ENCODE peak calls at places on chromosomes 5 and 9, in ten cellular contexts. K is vagina; U is Peyer's patch; Q is endothelial cell of umbilical vein; N is CD8-positive, alpha-beta T cell; F is CD4-positive, CD25-positive, alpha-beta regulatory T cell; Y is breast epithelium; W is effector memory CD4-positive, alpha-beta T cell; L is aorta; T is small intestine. J is an unnamed sample. For H3K4me1 and H3K36me3, the result is how much of the 10 kb centered on the place peaks cover.

GRCh38 chr5:77590347-77590746 is 48.2 kb downstream of the OTP start:
- DNase-seq in K (no peak), U (no peak), Q (no peak), N (no peak), F (no peak), Y (no peak), W (no peak), L (no peak), T (no peak), J (no peak)

GRCh38 chr5:3121813-3122212 is 370.3 kb upstream of the IRX2 start:
- DNase-seq in K (no peak), U (no peak), Q (no peak), N (no peak), F (no peak), Y (no peak), W (no peak), L (no peak), T (no peak), J (no peak)

GRCh38 chr5:109409061-109409843 is 522 bp downstream of the PJA2 start:
- DNase-seq in K (peak), U (peak), Q (peak), N (peak), F (peak), Y (peak), W (peak), L (peak), T (peak), J (peak)

GRCh38 chr9:113179839-113180238 is 29.0 kb downstream of the SLC31A2 start:
- DNase-seq in K (no peak), U (no peak), Q (no peak), N (no peak), F (no peak), Y (no peak), W (no peak), L (no peak), T (peak), J (no peak)

GRCh38 chr5:39231705-39232525 is 12.6 kb upstream of the FYB1 start:
- DNase-seq in K (no peak), U (no peak), Q (peak), N (no peak), F (no peak), Y (no peak), W (no peak), L (no peak), T (no peak), J (peak)

GRCh38 chr9:137174722-137175293 is 3.0 kb upstream of the TMEM210 start:
- DNase-seq in K (no peak), U (no peak), Q (no peak), N (no peak), F (no peak), Y (no peak), W (no peak), L (no peak), T (no peak), J (no peak)

GRCh38 chr9:21233258-21233657 is 5.2 kb upstream of the IFNA17 start:
- DNase-seq in K (no peak), U (no peak), Q (no peak), N (no peak), F (no peak), Y (no peak), W (no peak), L (no peak), T (no peak), J (no peak)

GRCh38 chr5:92391-93220 is 638 bp downstream of the PLEKHG4B start:
- DNase-seq in K (no peak), U (no peak), Q (no peak), N (no peak), F (no peak), Y (no peak), W (no peak), L (no peak), T (no peak), J (no peak)

GRCh38 chr5:107674655-107675054 is 3.9 kb upstream of the EFNA5 start:
- DNase-seq in K (no peak), U (no peak), Q (no peak), N (no peak), F (no peak), Y (no peak), W (no peak), L (no peak), T (no peak), J (no peak)

GRCh38 chr5:109487753-109488420 is 78.1 kb upstream of the PJA2 start:
- DNase-seq in K (no peak), U (no peak), Q (no peak), N (no peak), F (no peak), Y (no peak), W (no peak), L (no peak), T (no peak), J (no peak)

GRCh38 chr5:143188692-143189091 is 214.8 kb downstream of the NR3C1 start:
- DNase-seq in K (no peak), U (no peak), Q (no peak), N (no peak), F (no peak), Y (no peak), W (no peak), L (no peak), T (no peak), J (no peak)

GRCh38 chr9:100408541-100409175 is 18.3 kb upstream of the MSANTD3 start:
- DNase-seq in K (no peak), U (no peak), Q (no peak), N (no peak), F (no peak), Y (no peak), W (no peak), L (no peak), T (no peak), J (no peak)

GRCh38 chr9:69062195-69062594 is 26.6 kb downstream of the FXN start:
- DNase-seq in K (no peak), U (no peak), Q (no peak), N (no peak), F (no peak), Y (no peak), W (no peak), L (no peak), T (no peak), J (no peak)

GRCh38 chr5:136285501-136285900 is 79.8 kb downstream of the TRPC7 start:
- DNase-seq in K (no peak), U (no peak), Q (no peak), N (no peak), F (no peak), Y (no peak), W (no peak), L (no peak), T (no peak), J (peak)

GRCh38 chr9:81669011-81669739 is 20.2 kb downstream of the TLE1 start:
- DNase-seq in K (no peak), U (peak), Q (no peak), N (no peak), F (no peak), Y (no peak), W (no peak), L (no peak), T (peak), J (no peak)

GRCh38 chr5:150044334-150044681 is 42.0 kb downstream of the CSF1R start:
- DNase-seq in K (peak), U (no peak), Q (peak), N (no peak), F (no peak), Y (no peak), W (no peak), L (no peak), T (no peak), J (peak)

GRCh38 chr9:33133186-33133585 is 34.0 kb downstream of the B4GALT1 start:
- DNase-seq in K (no peak), U (no peak), Q (no peak), N (no peak), F (no peak), Y (no peak), W (no peak), L (no peak), T (no peak), J (no peak)

GRCh38 chr5:143635146-143635752 is 176.7 kb upstream of the HMHB1 start:
- DNase-seq in K (no peak), U (no peak), Q (no peak), N (no peak), F (no peak), Y (no peak), W (no peak), L (no peak), T (no peak), J (peak)

GRCh38 chr5:132272341-132273210 is 15.1 kb downstream of the PDLIM4 start:
- DNase-seq in K (peak), U (peak), Q (peak), N (peak), F (peak), Y (no peak), W (peak), L (peak), T (peak), J (peak)

GRCh38 chr5:14665949-14666741 is 1.6 kb downstream of the OTULIN start:
- DNase-seq in K (no peak), U (peak), Q (peak), N (peak), F (peak), Y (no peak), W (peak), L (no peak), T (peak), J (no peak)

GRCh38 chr5:158908690-158909325 is 190.9 kb downstream of the EBF1 start:
- DNase-seq in K (no peak), U (no peak), Q (no peak), N (no peak), F (no peak), Y (no peak), W (no peak), L (no peak), T (no peak), J (no peak)

GRCh38 chr9:135075234-135076142 is 12.0 kb upstream of the OLFM1 start:
- DNase-seq in K (no peak), U (no peak), Q (no peak), N (no peak), F (no peak), Y (peak), W (no peak), L (peak), T (no peak), J (peak)

GRCh38 chr5:145800181-145800580 is 35.0 kb downstream of the PRELID2 start:
- DNase-seq in K (no peak), U (no peak), Q (peak), N (no peak), F (no peak), Y (no peak), W (no peak), L (no peak), T (no peak), J (no peak)

GRCh38 chr5:177399903-177400868 is at the start of gene PFN3:
- DNase-seq in K (no peak), U (no peak), Q (no peak), N (no peak), F (no peak), Y (no peak), W (no peak), L (no peak), T (peak), J (peak)

GRCh38 chr9:14713187-14713799 is 9.2 kb downstream of the CER1 start:
- DNase-seq in K (no peak), U (no peak), Q (no peak), N (no peak), F (no peak), Y (no peak), W (no peak), L (no peak), T (no peak), J (no peak)

GRCh38 chr5:108747111-108748009 is at the start of gene FER:
- DNase-seq in K (no peak), U (no peak), Q (peak), N (peak), F (peak), Y (no peak), W (peak), L (no peak), T (peak), J (peak)

GRCh38 chr9:22088372-22089063 is 79.4 kb upstream of the CDKN2B start:
- DNase-seq in K (no peak), U (no peak), Q (no peak), N (no peak), F (no peak), Y (no peak), W (no peak), L (no peak), T (peak), J (no peak)

GRCh38 chr5:7886849-7887460 is 18.0 kb downstream of the MTRR start:
- DNase-seq in K (no peak), U (no peak), Q (peak), N (no peak), F (peak), Y (no peak), W (no peak), L (no peak), T (peak), J (peak)

GRCh38 chr5:68026092-68026910 is 189.3 kb upstream of the PIK3R1 start:
- DNase-seq in K (no peak), U (no peak), Q (no peak), N (no peak), F (no peak), Y (no peak), W (no peak), L (no peak), T (no peak), J (no peak)

GRCh38 chr9:36328798-36329411 is 70.7 kb upstream of the GNE start:
- DNase-seq in K (no peak), U (peak), Q (peak), N (no peak), F (peak), Y (no peak), W (no peak), L (no peak), T (peak), J (peak)

GRCh38 chr5:115487750-115488149 is 56.8 kb downstream of the FEM1C start:
- DNase-seq in K (no peak), U (no peak), Q (no peak), N (no peak), F (no peak), Y (no peak), W (no peak), L (no peak), T (no peak), J (no peak)

DNA sequence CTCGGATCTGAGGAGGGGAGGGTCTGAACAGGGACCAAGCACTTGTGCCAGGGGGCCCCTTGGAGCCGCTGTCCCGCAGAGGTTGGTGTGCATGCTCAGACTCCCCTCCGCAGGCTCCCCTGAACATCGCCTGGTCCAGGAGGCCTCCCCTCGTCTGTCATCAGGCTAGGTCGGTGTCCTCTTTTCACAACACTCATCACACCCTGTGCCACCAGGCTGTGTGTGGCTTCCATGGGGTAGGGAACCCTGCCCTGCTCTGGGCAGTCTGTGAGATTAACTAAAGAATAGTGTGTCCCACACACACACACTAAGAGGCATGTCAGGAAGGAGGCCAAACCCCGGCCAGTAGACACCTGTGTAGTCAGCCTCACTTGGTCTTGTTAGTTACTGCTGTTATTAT is 119.3 kb downstream of the C5orf15 start:
- DNase-seq in K (no peak), U (no peak), Q (no peak), N (no peak), F (no peak), Y (no peak), W (no peak), L (no peak), T (no peak), J (no peak)
- H3K27ac ChIP-seq in K (no peak), U (no peak), Q (no peak), N (no peak), F (no peak), Y (no peak), W (no peak), L (no peak), T (no peak), J (no peak)

GRCh38 chr5:56337715-56338319 is 104.7 kb upstream of the ANKRD55 start:
- DNase-seq in K (no peak), U (no peak), Q (peak), N (no peak), F (no peak), Y (no peak), W (no peak), L (no peak), T (no peak), J (no peak)

GRCh38 chr5:56343988-56344387 is 110.9 kb upstream of the ANKRD55 start:
- DNase-seq in K (no peak), U (no peak), Q (no peak), N (no peak), F (no peak), Y (no peak), W (no peak), L (no peak), T (no peak), J (no peak)

GRCh38 chr5:56339732-56340131 is 106.6 kb upstream of the ANKRD55 start:
- DNase-seq in K (no peak), U (no peak), Q (no peak), N (no peak), F (no peak), Y (no peak), W (no peak), L (no peak), T (no peak), J (no peak)

GRCh38 chr5:56342612-56343011 is 109.5 kb upstream of the ANKRD55 start:
- DNase-seq in K (no peak), U (no peak), Q (peak), N (no peak), F (no peak), Y (no peak), W (no peak), L (no peak), T (no peak), J (no peak)

DNA sequence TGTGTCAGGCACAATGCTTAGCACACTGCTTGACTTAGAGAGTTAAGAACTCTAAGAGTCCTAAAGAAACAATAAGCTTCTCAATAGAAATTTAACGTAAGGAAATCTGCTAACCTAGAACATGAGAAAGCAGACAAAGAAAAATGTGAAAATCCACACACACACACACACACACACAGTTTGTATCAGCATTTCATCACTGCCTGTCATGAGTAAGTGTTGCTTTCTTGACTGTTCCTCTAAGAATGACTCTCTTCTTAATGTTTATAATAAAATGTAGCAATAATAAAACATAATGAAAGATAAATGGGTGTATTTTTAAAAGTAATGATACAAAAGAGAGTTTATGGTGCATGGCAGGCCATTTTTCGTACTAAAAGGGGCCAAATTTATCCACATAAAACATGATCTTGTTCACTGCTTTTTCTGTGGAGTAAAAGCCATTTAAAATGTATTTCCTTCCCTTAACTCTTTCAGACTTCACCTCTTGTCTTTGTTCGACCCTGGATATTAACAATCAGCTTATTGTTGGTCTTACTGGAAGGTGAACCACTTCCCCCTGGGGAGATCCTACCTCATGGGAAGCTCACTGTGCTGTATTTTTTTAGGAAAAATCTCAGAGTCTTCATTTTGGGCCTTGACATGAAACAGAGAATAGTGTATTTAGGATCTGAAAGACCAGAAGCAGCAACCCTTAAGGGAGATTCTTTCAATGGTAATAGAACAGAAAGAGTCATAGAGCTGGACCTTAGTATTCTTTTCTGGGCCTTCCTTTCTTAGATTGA is 107.3 kb upstream of the ANKRD55 start:
- DNase-seq in K (no peak), U (no peak), Q (no peak), N (no peak), F (no peak), Y (no peak), W (no peak), L (no peak), T (no peak), J (peak)
- H3K4me1 ChIP-seq in K (under half), U (under half), Q (under half), N (under half), F (under half), Y (under half), W (under half), L (under half), T (under half), J (under half)

GRCh38 chr9:71740199-71740598 is 28.1 kb downstream of the CEMIP2 start:
- DNase-seq in K (no peak), U (no peak), Q (no peak), N (no peak), F (no peak), Y (no peak), W (no peak), L (no peak), T (peak), J (no peak)
- H3K36me3 ChIP-seq in K (under half), U (under half), Q (under half), N (under half), F (half or more), Y (under half), W (under half), L (under half), T (under half), J (under half)

GRCh38 chr5:140245926-140246325 is 57.0 kb downstream of the PFDN1 start:
- DNase-seq in K (no peak), U (no peak), Q (no peak), N (no peak), F (no peak), Y (no peak), W (no peak), L (no peak), T (no peak), J (no peak)
- H3K27ac ChIP-seq in K (peak), U (no peak), Q (peak), N (no peak), F (no peak), Y (peak), W (no peak), L (no peak), T (no peak), J (no peak)

GRCh38 chr9:126511426-126511825 is 102.3 kb upstream of the LMX1B start:
- DNase-seq in K (no peak), U (no peak), Q (no peak), N (no peak), F (no peak), Y (no peak), W (no peak), L (no peak), T (no peak), J (no peak)

GRCh38 chr9:126514037-126514821 is 99.5 kb upstream of the LMX1B start:
- DNase-seq in K (no peak), U (peak), Q (peak), N (peak), F (peak), Y (no peak), W (peak), L (peak), T (peak), J (peak)

GRCh38 chr9:126515873-126516505 is 97.7 kb upstream of the LMX1B start:
- DNase-seq in K (no peak), U (no peak), Q (no peak), N (no peak), F (no peak), Y (no peak), W (no peak), L (peak), T (no peak), J (no peak)

GRCh38 chr9:126515001-126515872 is 98.5 kb upstream of the LMX1B start:
- DNase-seq in K (no peak), U (no peak), Q (no peak), N (no peak), F (no peak), Y (no peak), W (no peak), L (peak), T (no peak), J (no peak)

GRCh38 chr9:126513159-126514036 is 100.3 kb upstream of the LMX1B start:
- DNase-seq in K (no peak), U (no peak), Q (no peak), N (no peak), F (no peak), Y (no peak), W (no peak), L (no peak), T (no peak), J (no peak)
- H3K4me1 ChIP-seq in K (under half), U (under half), Q (under half), N (under half), F (under half), Y (under half), W (under half), L (under half), T (under half), J (under half)